ENCODE peak calls at places on chromosomes 5 and 9, in five cellular contexts. One of them, this sample, is unnamed.

GRCh38 chr9:19283108-19283710 is 52.7 kb downstream of the DENND4C start:
- DNase-seq in spleen: no peak
- DNase-seq in H7: no peak
- DNase-seq in adipocyte: no peak
- DNase-seq in Caco-2: no peak
- DNase-seq in this sample: no peak

GRCh38 chr9:7779201-7779600 is 20.4 kb downstream of the DMAC1 start:
- DNase-seq in spleen: no peak
- DNase-seq in H7: no peak
- DNase-seq in adipocyte: no peak
- DNase-seq in Caco-2: no peak
- DNase-seq in this sample: no peak

GRCh38 chr9:99823392-99824377 is 2.0 kb downstream of the NR4A3 start:
- DNase-seq in spleen: peak
- DNase-seq in H7: peak
- DNase-seq in adipocyte: peak
- DNase-seq in Caco-2: peak
- DNase-seq in this sample: no peak

GRCh38 chr9:95360866-95361265 is 43.4 kb upstream of the FANCC start:
- DNase-seq in spleen: no peak
- DNase-seq in H7: peak
- DNase-seq in adipocyte: no peak
- DNase-seq in Caco-2: no peak
- DNase-seq in this sample: no peak

GRCh38 chr5:142981886-142982820 is 212.0 kb downstream of the ARHGAP26 start:
- DNase-seq in spleen: no peak
- DNase-seq in H7: peak
- DNase-seq in adipocyte: peak
- DNase-seq in Caco-2: peak
- DNase-seq in this sample: no peak

GRCh38 chr9:6545017-6545691 is 100.4 kb downstream of the GLDC start:
- DNase-seq in spleen: no peak
- DNase-seq in H7: no peak
- DNase-seq in adipocyte: no peak
- DNase-seq in Caco-2: no peak
- DNase-seq in this sample: no peak

GRCh38 chr5:72036951-72037350 is 70.3 kb upstream of the MAP1B start:
- DNase-seq in spleen: no peak
- DNase-seq in H7: peak
- DNase-seq in adipocyte: peak
- DNase-seq in Caco-2: no peak
- DNase-seq in this sample: no peak

GRCh38 chr9:135037521-135038250 is 49.8 kb upstream of the OLFM1 start:
- DNase-seq in spleen: peak
- DNase-seq in H7: no peak
- DNase-seq in adipocyte: no peak
- DNase-seq in Caco-2: no peak
- DNase-seq in this sample: no peak

GRCh38 chr5:12242960-12243888 is 339.0 kb upstream of the CTNND2 start:
- DNase-seq in spleen: no peak
- DNase-seq in H7: no peak
- DNase-seq in adipocyte: no peak
- DNase-seq in Caco-2: no peak
- DNase-seq in this sample: no peak

GRCh38 chr5:5271606-5272321 is 131.6 kb downstream of the ADAMTS16 start:
- DNase-seq in spleen: no peak
- DNase-seq in H7: no peak
- DNase-seq in adipocyte: no peak
- DNase-seq in Caco-2: no peak
- DNase-seq in this sample: no peak
- H3K4me3 ChIP-seq in spleen: no peak
- H3K4me3 ChIP-seq in H7: no peak
- H3K4me3 ChIP-seq in adipocyte: peak
- H3K4me3 ChIP-seq in Caco-2: no peak
- H3K4me3 ChIP-seq in this sample: no peak

GRCh38 chr9:30574355-30575151 is 1809.9 kb upstream of the ACO1 start:
- DNase-seq in spleen: peak
- DNase-seq in H7: peak
- DNase-seq in adipocyte: no peak
- DNase-seq in Caco-2: no peak
- DNase-seq in this sample: no peak
- H3K4me3 ChIP-seq in spleen: no peak
- H3K4me3 ChIP-seq in H7: no peak
- H3K4me3 ChIP-seq in adipocyte: no peak
- H3K4me3 ChIP-seq in Caco-2: no peak
- H3K4me3 ChIP-seq in this sample: no peak

GRCh38 chr5:181131514-181131913 is 545 bp upstream of the OR2V1 start:
- DNase-seq in spleen: peak
- DNase-seq in H7: no peak
- DNase-seq in adipocyte: no peak
- DNase-seq in Caco-2: no peak
- DNase-seq in this sample: no peak
- H3K4me3 ChIP-seq in spleen: no peak
- H3K4me3 ChIP-seq in H7: no peak
- H3K4me3 ChIP-seq in adipocyte: no peak
- H3K4me3 ChIP-seq in Caco-2: no peak
- H3K4me3 ChIP-seq in this sample: no peak

GRCh38 chr9:131736440-131736839 is 3.4 kb downstream of the RAPGEF1 start:
- DNase-seq in spleen: no peak
- DNase-seq in H7: no peak
- DNase-seq in adipocyte: no peak
- DNase-seq in Caco-2: no peak
- DNase-seq in this sample: no peak

GRCh38 chr9:131733601-131734061 is 6.2 kb downstream of the RAPGEF1 start:
- DNase-seq in spleen: no peak
- DNase-seq in H7: peak
- DNase-seq in adipocyte: peak
- DNase-seq in Caco-2: no peak
- DNase-seq in this sample: peak

GRCh38 chr9:131734165-131734610 is 5.7 kb downstream of the RAPGEF1 start:
- DNase-seq in spleen: peak
- DNase-seq in H7: no peak
- DNase-seq in adipocyte: peak
- DNase-seq in Caco-2: no peak
- DNase-seq in this sample: peak

GRCh38 chr9:131734781-131735180 is 5.1 kb downstream of the RAPGEF1 start:
- DNase-seq in spleen: peak
- DNase-seq in H7: no peak
- DNase-seq in adipocyte: no peak
- DNase-seq in Caco-2: no peak
- DNase-seq in this sample: no peak

DNA sequence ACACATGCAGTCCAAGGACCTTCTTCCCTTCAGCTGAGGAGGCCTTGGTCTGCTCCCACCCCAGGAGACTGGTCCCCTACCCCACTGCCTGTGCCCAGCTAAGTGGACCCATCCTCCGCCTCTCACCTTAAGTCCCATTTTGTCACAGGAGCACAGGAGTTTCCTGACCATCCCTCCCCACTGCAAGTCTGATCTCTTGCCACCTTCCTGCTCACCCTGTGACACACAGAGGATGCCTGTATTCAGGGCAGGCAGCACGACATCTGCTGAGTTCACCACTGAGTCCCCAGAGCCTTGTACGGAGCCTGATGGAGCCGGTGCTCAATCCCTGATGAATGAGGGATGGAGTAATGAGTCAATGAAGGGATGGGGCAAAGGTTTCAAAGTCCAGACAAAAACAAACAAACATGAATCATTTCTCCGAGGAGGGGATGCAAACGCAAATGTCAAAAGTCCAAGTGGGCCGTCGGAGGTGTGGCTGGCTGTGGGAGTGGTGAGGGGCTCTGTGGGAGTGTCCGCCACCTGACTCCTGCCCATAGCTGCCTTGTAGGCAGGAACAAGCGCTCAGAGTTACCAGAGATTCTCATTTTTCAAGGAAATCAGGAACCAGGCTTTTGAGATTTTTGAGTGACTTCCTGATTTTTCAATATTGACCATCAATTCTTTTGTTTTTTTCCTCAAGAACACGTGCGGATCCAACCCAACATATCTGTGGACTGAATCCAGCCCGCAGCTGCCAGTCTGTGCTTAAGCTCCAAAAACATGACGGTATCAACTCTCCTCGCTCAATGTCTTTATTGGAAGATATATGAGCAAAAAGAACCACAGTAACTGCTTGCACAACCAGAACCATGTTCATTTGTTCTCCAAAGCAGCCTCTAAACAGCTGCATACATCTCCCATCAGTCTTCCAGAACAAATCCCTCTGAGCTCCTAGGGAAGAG is 4.4 kb downstream of the RAPGEF1 start:
- DNase-seq in spleen: no peak
- DNase-seq in H7: no peak
- DNase-seq in adipocyte: no peak
- DNase-seq in Caco-2: peak
- DNase-seq in this sample: no peak
- H3K4me3 ChIP-seq in spleen: no peak
- H3K4me3 ChIP-seq in H7: no peak
- H3K4me3 ChIP-seq in adipocyte: no peak
- H3K4me3 ChIP-seq in Caco-2: no peak
- H3K4me3 ChIP-seq in this sample: no peak

DNA sequence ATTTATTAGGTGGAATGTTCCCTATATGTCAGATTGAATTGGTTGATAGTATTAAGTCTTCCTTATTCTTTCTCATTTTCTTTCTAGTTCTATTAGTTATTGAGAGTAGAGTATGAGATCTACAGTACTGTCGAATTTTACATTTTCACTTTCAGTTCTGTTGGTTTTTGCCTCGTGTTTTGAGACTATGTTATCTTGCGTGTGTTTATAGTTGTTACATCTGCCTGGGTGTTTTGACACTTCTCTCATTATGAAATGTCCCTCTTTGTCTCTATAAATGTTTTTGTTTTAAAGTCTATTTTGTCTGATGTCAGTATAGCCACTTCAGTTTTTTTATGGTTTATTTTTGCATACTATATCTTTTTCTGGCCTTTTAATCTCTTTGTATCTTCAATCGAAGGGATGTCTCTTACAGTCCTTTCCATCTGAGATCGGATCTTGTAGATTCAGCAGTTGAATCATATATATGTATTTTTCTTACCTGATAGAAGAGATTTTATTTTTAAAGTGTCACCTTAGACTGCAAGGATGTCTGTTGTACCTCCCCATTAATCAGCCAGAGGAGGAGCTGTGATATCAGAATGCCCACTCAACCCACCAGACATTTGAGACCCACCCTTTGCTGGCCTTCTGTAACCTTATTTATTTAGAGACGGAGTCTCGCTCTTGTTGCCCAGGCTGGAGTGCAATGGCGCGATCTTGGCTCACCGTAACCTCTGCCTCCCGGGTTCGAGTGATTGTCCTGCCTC is 20.7 kb downstream of the EHMT1 start:
- DNase-seq in spleen: no peak
- DNase-seq in H7: no peak
- DNase-seq in adipocyte: no peak
- DNase-seq in Caco-2: no peak
- DNase-seq in this sample: no peak
- H3K4me3 ChIP-seq in spleen: no peak
- H3K4me3 ChIP-seq in H7: no peak
- H3K4me3 ChIP-seq in adipocyte: peak
- H3K4me3 ChIP-seq in Caco-2: no peak
- H3K4me3 ChIP-seq in this sample: no peak

This sample was measured in Jurkat, Clone E6-1.